ENCODE peak calls at places on chromosomes 4 and X, in six cellular contexts. One of them, this sample, is unnamed.

GRCh38 chr4:48033825-48034413 is 17.3 kb downstream of the NIPAL1 start:
- DNase-seq in endothelial cell of umbilical vein: peak
- DNase-seq in right cardiac atrium: no peak
- DNase-seq in NCI-H1436: peak
- DNase-seq in skeletal muscle cell: no peak
- DNase-seq in Daoy: peak
- DNase-seq in this sample: no peak

GRCh38 chrX:42248226-42248625 is 324.9 kb upstream of the CASK start:
- DNase-seq in Daoy: no peak
- DNase-seq in endothelial cell of umbilical vein: no peak
- DNase-seq in skeletal muscle cell: no peak
- DNase-seq in NCI-H1436: no peak
- DNase-seq in right cardiac atrium: no peak
- DNase-seq in this sample: no peak

GRCh38 chr4:125041372-125041930 is 273.3 kb upstream of the FAT4 start:
- DNase-seq in NCI-H1436: no peak
- DNase-seq in right cardiac atrium: no peak
- DNase-seq in skeletal muscle cell: no peak
- DNase-seq in endothelial cell of umbilical vein: peak
- DNase-seq in Daoy: no peak
- DNase-seq in this sample: no peak

GRCh38 chr4:1215347-1216075 is 33.4 kb downstream of the CTBP1 start:
- DNase-seq in NCI-H1436: no peak
- DNase-seq in Daoy: no peak
- DNase-seq in skeletal muscle cell: no peak
- DNase-seq in endothelial cell of umbilical vein: no peak
- DNase-seq in right cardiac atrium: peak
- DNase-seq in this sample: no peak

GRCh38 chr4:18020145-18020670 is 1.3 kb downstream of the LCORL start:
- DNase-seq in right cardiac atrium: peak
- DNase-seq in skeletal muscle cell: no peak
- DNase-seq in NCI-H1436: no peak
- DNase-seq in endothelial cell of umbilical vein: peak
- DNase-seq in Daoy: peak
- DNase-seq in this sample: no peak

GRCh38 chr4:123706961-123707360 is 310.4 kb downstream of the SPRY1 start:
- DNase-seq in NCI-H1436: no peak
- DNase-seq in right cardiac atrium: no peak
- DNase-seq in Daoy: no peak
- DNase-seq in endothelial cell of umbilical vein: no peak
- DNase-seq in skeletal muscle cell: no peak
- DNase-seq in this sample: no peak

GRCh38 chr4:100462206-100462605 is 55.6 kb downstream of the EMCN start:
- DNase-seq in NCI-H1436: no peak
- DNase-seq in endothelial cell of umbilical vein: no peak
- DNase-seq in right cardiac atrium: no peak
- DNase-seq in skeletal muscle cell: peak
- DNase-seq in Daoy: no peak
- DNase-seq in this sample: peak

GRCh38 chr4:53315300-53315699 is 50.6 kb downstream of the SCFD2 start:
- DNase-seq in endothelial cell of umbilical vein: no peak
- DNase-seq in Daoy: no peak
- DNase-seq in right cardiac atrium: no peak
- DNase-seq in skeletal muscle cell: no peak
- DNase-seq in NCI-H1436: no peak
- DNase-seq in this sample: no peak

GRCh38 chrX:2320580-2321327 is 180.0 kb downstream of the DHRSX start:
- DNase-seq in NCI-H1436: no peak
- DNase-seq in Daoy: no peak
- DNase-seq in endothelial cell of umbilical vein: no peak
- DNase-seq in skeletal muscle cell: no peak
- DNase-seq in right cardiac atrium: peak
- DNase-seq in this sample: peak

GRCh38 chr4:422587-422986 is 76.4 kb downstream of the ZNF721 start:
- DNase-seq in NCI-H1436: no peak
- DNase-seq in endothelial cell of umbilical vein: no peak
- DNase-seq in Daoy: no peak
- DNase-seq in right cardiac atrium: no peak
- DNase-seq in skeletal muscle cell: no peak
- DNase-seq in this sample: no peak

GRCh38 chrX:136626237-136626636 is 21.7 kb upstream of the CD40LG start:
- DNase-seq in Daoy: no peak
- DNase-seq in skeletal muscle cell: no peak
- DNase-seq in endothelial cell of umbilical vein: no peak
- DNase-seq in NCI-H1436: no peak
- DNase-seq in right cardiac atrium: no peak
- DNase-seq in this sample: no peak

GRCh38 chr4:88211473-88212252 is 53.2 kb upstream of the ABCG2 start:
- DNase-seq in endothelial cell of umbilical vein: peak
- DNase-seq in Daoy: peak
- DNase-seq in skeletal muscle cell: no peak
- DNase-seq in NCI-H1436: peak
- DNase-seq in right cardiac atrium: no peak
- DNase-seq in this sample: no peak

GRCh38 chr4:118035309-118035708 is 1.0 kb downstream of the NDST3 start:
- DNase-seq in NCI-H1436: no peak
- DNase-seq in Daoy: no peak
- DNase-seq in skeletal muscle cell: no peak
- DNase-seq in right cardiac atrium: no peak
- DNase-seq in endothelial cell of umbilical vein: no peak
- DNase-seq in this sample: no peak

GRCh38 chr4:89334311-89334710 is 26.7 kb upstream of the GPRIN3 start:
- DNase-seq in skeletal muscle cell: no peak
- DNase-seq in endothelial cell of umbilical vein: no peak
- DNase-seq in Daoy: no peak
- DNase-seq in NCI-H1436: no peak
- DNase-seq in right cardiac atrium: no peak
- DNase-seq in this sample: no peak

GRCh38 chr4:65589331-65589730 is 81.0 kb downstream of the EPHA5 start:
- DNase-seq in skeletal muscle cell: no peak
- DNase-seq in Daoy: no peak
- DNase-seq in right cardiac atrium: no peak
- DNase-seq in NCI-H1436: no peak
- DNase-seq in endothelial cell of umbilical vein: no peak
- DNase-seq in this sample: no peak

GRCh38 chrX:41014776-41015175 is 70.5 kb upstream of the USP9X start:
- DNase-seq in Daoy: peak
- DNase-seq in endothelial cell of umbilical vein: no peak
- DNase-seq in skeletal muscle cell: no peak
- DNase-seq in NCI-H1436: no peak
- DNase-seq in right cardiac atrium: no peak
- DNase-seq in this sample: no peak

GRCh38 chr4:74503580-74503979 is 58.6 kb downstream of the AREG start:
- DNase-seq in Daoy: peak
- DNase-seq in skeletal muscle cell: peak
- DNase-seq in right cardiac atrium: no peak
- DNase-seq in NCI-H1436: no peak
- DNase-seq in endothelial cell of umbilical vein: peak
- DNase-seq in this sample: no peak

GRCh38 chr4:42277291-42277690 is 120.0 kb upstream of the SHISA3 start:
- DNase-seq in NCI-H1436: no peak
- DNase-seq in Daoy: no peak
- DNase-seq in right cardiac atrium: no peak
- DNase-seq in endothelial cell of umbilical vein: no peak
- DNase-seq in skeletal muscle cell: no peak
- DNase-seq in this sample: no peak

GRCh38 chrX:18994713-18995112 is 10.8 kb upstream of the PHKA2 start:
- DNase-seq in Daoy: peak
- DNase-seq in right cardiac atrium: no peak
- DNase-seq in endothelial cell of umbilical vein: no peak
- DNase-seq in NCI-H1436: no peak
- DNase-seq in skeletal muscle cell: peak
- DNase-seq in this sample: peak

GRCh38 chrX:67555578-67556203 is 11.9 kb downstream of the AR start:
- DNase-seq in skeletal muscle cell: no peak
- DNase-seq in endothelial cell of umbilical vein: peak
- DNase-seq in NCI-H1436: no peak
- DNase-seq in right cardiac atrium: peak
- DNase-seq in Daoy: no peak
- DNase-seq in this sample: no peak

GRCh38 chr4:41098093-41098492 is 116.2 kb downstream of the APBB2 start:
- DNase-seq in skeletal muscle cell: no peak
- DNase-seq in endothelial cell of umbilical vein: no peak
- DNase-seq in right cardiac atrium: no peak
- DNase-seq in Daoy: no peak
- DNase-seq in NCI-H1436: no peak
- DNase-seq in this sample: no peak

GRCh38 chr4:128728190-128728589 is 81.3 kb upstream of the JADE1 start:
- DNase-seq in right cardiac atrium: no peak
- DNase-seq in NCI-H1436: no peak
- DNase-seq in endothelial cell of umbilical vein: no peak
- DNase-seq in skeletal muscle cell: no peak
- DNase-seq in Daoy: no peak
- DNase-seq in this sample: no peak

GRCh38 chr4:91362125-91362524 is 941.6 kb upstream of the GRID2 start:
- DNase-seq in endothelial cell of umbilical vein: no peak
- DNase-seq in NCI-H1436: no peak
- DNase-seq in right cardiac atrium: no peak
- DNase-seq in Daoy: no peak
- DNase-seq in skeletal muscle cell: no peak
- DNase-seq in this sample: no peak

GRCh38 chr4:151251922-151252321 is 25.0 kb upstream of the PRSS48 start:
- DNase-seq in right cardiac atrium: no peak
- DNase-seq in skeletal muscle cell: no peak
- DNase-seq in Daoy: no peak
- DNase-seq in endothelial cell of umbilical vein: peak
- DNase-seq in NCI-H1436: peak
- DNase-seq in this sample: no peak

GRCh38 chr4:155787113-155787710 is 28.4 kb downstream of the GUCY1B1 start:
- DNase-seq in skeletal muscle cell: peak
- DNase-seq in NCI-H1436: no peak
- DNase-seq in endothelial cell of umbilical vein: peak
- DNase-seq in right cardiac atrium: no peak
- DNase-seq in Daoy: peak
- DNase-seq in this sample: peak